ENCODE peak calls at places on chromosomes 4 and X, in eight cellular contexts. O is activated T-cell treated with anti-CD3 and anti-CD28 coated beads for 48 hours, E is aorta, H is left lung, W is pons, P is neural progenitor cell, G is ACHN, A is GM12864. R is an unnamed sample.

GRCh38 chrX:17242470-17242869 is 132.5 kb upstream of the NHS start:
- DNase-seq in G (peak; percentile 20), E (no peak), H (no peak), A (no peak), P (peak; percentile 62), O (peak; percentile 3), W (peak; percentile 53), R (no peak)

GRCh38 chrX:137547291-137547690 is 18.6 kb upstream of the ZIC3 start:
- DNase-seq in O (no peak), E (no peak), P (peak; percentile 53), G (no peak), A (no peak), H (no peak), W (no peak), R (no peak)

GRCh38 chr4:37780444-37781133 is 45.9 kb upstream of the PGM2 start:
- DNase-seq in P (peak; percentile 11), H (no peak), A (no peak), O (no peak), G (no peak), E (no peak), W (no peak), R (no peak)

GRCh38 chr4:82785248-82786003 is 13.2 kb downstream of the SCD5 start:
- DNase-seq in H (no peak), W (peak; percentile 84), O (no peak), P (peak; percentile 26), G (no peak), A (no peak), E (no peak), R (no peak)

GRCh38 chr4:140047017-140047640 is 106.9 kb downstream of the MAML3 start:
- DNase-seq in H (no peak), P (peak; percentile 51), O (no peak), G (no peak), W (no peak), A (no peak), E (peak; percentile 91), R (peak; percentile 66)

GRCh38 chr4:146333187-146333894 is 119.0 kb downstream of the REELD1 start:
- DNase-seq in W (no peak), A (peak; percentile 30), G (peak; percentile 42), P (no peak), H (no peak), E (no peak), O (peak; percentile 2), R (no peak)

GRCh38 chr4:172786039-172786792 is 382.4 kb upstream of the GALNT7 start:
- DNase-seq in O (no peak), H (no peak), A (no peak), E (peak; percentile 64), W (no peak), P (no peak), G (no peak), R (no peak)

GRCh38 chr4:108107729-108108382 is 60.9 kb downstream of the LEF1 start:
- DNase-seq in O (no peak), G (no peak), P (no peak), E (no peak), A (no peak), W (no peak), H (no peak), R (no peak)

GRCh38 chr4:59044316-59044715 is 1934.1 kb upstream of the IGFBP7 start:
- DNase-seq in E (no peak), W (peak; percentile 2), P (no peak), O (no peak), A (no peak), H (no peak), G (no peak), R (no peak)

GRCh38 chr4:46852839-46853238 is 56.2 kb downstream of the COX7B2 start:
- DNase-seq in A (no peak), W (no peak), H (no peak), O (no peak), E (no peak), P (no peak), G (no peak), R (no peak)

GRCh38 chrX:15447985-15448639 is 45.0 kb downstream of the PIR start:
- DNase-seq in H (no peak), A (no peak), P (peak; percentile 68), E (no peak), W (no peak), O (no peak), G (no peak), R (no peak)

GRCh38 chr4:176273741-176274140 is 4.7 kb upstream of the ASB5 start:
- DNase-seq in A (no peak), O (no peak), W (no peak), H (no peak), P (no peak), G (no peak), E (no peak), R (no peak)

GRCh38 chr4:5962416-5962815 is 55.8 kb downstream of the C4orf50 start:
- DNase-seq in P (peak; percentile 39), E (no peak), G (no peak), W (no peak), A (no peak), O (no peak), H (no peak), R (no peak)

GRCh38 chr4:113952452-113953029 is 26.9 kb downstream of the ARSJ start:
- DNase-seq in A (peak; percentile 13), E (no peak), O (no peak), H (no peak), P (peak; percentile 78), G (peak; percentile 57), W (peak; percentile 33), R (no peak)

GRCh38 chr4:76127754-76128153 is 20.4 kb downstream of the NUP54 start:
- DNase-seq in A (no peak), H (no peak), G (no peak), P (no peak), W (no peak), E (no peak), O (no peak), R (no peak)

GRCh38 chr4:152097371-152097770 is 336.6 kb upstream of the GATB start:
- DNase-seq in E (no peak), P (no peak), W (no peak), H (no peak), O (no peak), G (no peak), A (no peak), R (no peak)

GRCh38 chrX:87391742-87392141 is 125.9 kb upstream of the KLHL4 start:
- DNase-seq in O (no peak), W (peak; percentile 9), A (no peak), P (no peak), E (no peak), G (no peak), H (no peak), R (no peak)

GRCh38 chrX:133911816-133912495 is 73.4 kb downstream of the GPC3 start:
- DNase-seq in G (no peak), E (no peak), O (no peak), P (peak; percentile 24), W (no peak), A (no peak), H (no peak), R (no peak)

GRCh38 chr4:8906668-8906970 is 35.0 kb upstream of the HMX1 start:
- DNase-seq in O (no peak), P (no peak), W (no peak), G (no peak), H (peak; percentile 7), E (peak; percentile 30), A (no peak), R (no peak)

GRCh38 chr4:40870076-40870624 is 120.4 kb downstream of the NSUN7 start:
- DNase-seq in A (no peak), H (no peak), O (no peak), G (no peak), P (no peak), W (no peak), E (no peak), R (no peak)